ENCODE peak calls at places on chromosomes 16 and 17, in eight cellular contexts. One of them, this sample, is unnamed.

GRCh38 chr16:90018297-90019200 is 707 bp downstream of the DBNDD1 start:
- DNase-seq in prostate gland: peak
- DNase-seq in stomach: peak
- DNase-seq in GM23338: peak
- DNase-seq in breast epithelium: no peak
- DNase-seq in suprapubic skin: no peak
- DNase-seq in spleen: no peak
- DNase-seq in H1: peak
- DNase-seq in this sample: no peak

GRCh38 chr16:74862743-74863244 is 88.2 kb upstream of the FA2H start:
- DNase-seq in prostate gland: peak
- DNase-seq in stomach: no peak
- DNase-seq in GM23338: peak
- DNase-seq in breast epithelium: no peak
- DNase-seq in suprapubic skin: no peak
- DNase-seq in spleen: no peak
- DNase-seq in H1: no peak
- DNase-seq in this sample: peak

GRCh38 chr17:14515015-14515414 is 214.1 kb downstream of the HS3ST3B1 start:
- DNase-seq in prostate gland: no peak
- DNase-seq in stomach: no peak
- DNase-seq in GM23338: peak
- DNase-seq in breast epithelium: no peak
- DNase-seq in suprapubic skin: no peak
- DNase-seq in spleen: no peak
- DNase-seq in H1: no peak
- DNase-seq in this sample: no peak

GRCh38 chr17:79201536-79202227 is 127.1 kb downstream of the ENGASE start:
- DNase-seq in prostate gland: no peak
- DNase-seq in stomach: no peak
- DNase-seq in GM23338: no peak
- DNase-seq in breast epithelium: no peak
- DNase-seq in suprapubic skin: no peak
- DNase-seq in spleen: no peak
- DNase-seq in H1: no peak
- DNase-seq in this sample: no peak

GRCh38 chr17:81656118-81656743 is at the start of gene PDE6G:
- DNase-seq in prostate gland: no peak
- DNase-seq in stomach: no peak
- DNase-seq in GM23338: no peak
- DNase-seq in breast epithelium: no peak
- DNase-seq in suprapubic skin: no peak
- DNase-seq in spleen: no peak
- DNase-seq in H1: no peak
- DNase-seq in this sample: no peak

GRCh38 chr17:68346448-68346847 is 55.2 kb downstream of the ARSG start:
- DNase-seq in prostate gland: no peak
- DNase-seq in stomach: peak
- DNase-seq in GM23338: no peak
- DNase-seq in breast epithelium: no peak
- DNase-seq in suprapubic skin: no peak
- DNase-seq in spleen: peak
- DNase-seq in H1: no peak
- DNase-seq in this sample: no peak

GRCh38 chr16:10509534-10510025 is 70.8 kb downstream of the EMP2 start:
- DNase-seq in prostate gland: peak
- DNase-seq in stomach: peak
- DNase-seq in GM23338: peak
- DNase-seq in breast epithelium: peak
- DNase-seq in suprapubic skin: no peak
- DNase-seq in spleen: no peak
- DNase-seq in H1: peak
- DNase-seq in this sample: peak

GRCh38 chr17:32111141-32111771 is 31.0 kb upstream of the RHOT1 start:
- DNase-seq in prostate gland: peak
- DNase-seq in stomach: peak
- DNase-seq in GM23338: peak
- DNase-seq in breast epithelium: no peak
- DNase-seq in suprapubic skin: no peak
- DNase-seq in spleen: no peak
- DNase-seq in H1: peak
- DNase-seq in this sample: peak

GRCh38 chr17:29248845-29249244 is 2.2 kb downstream of the CRYBA1 start:
- DNase-seq in prostate gland: no peak
- DNase-seq in stomach: no peak
- DNase-seq in GM23338: no peak
- DNase-seq in breast epithelium: no peak
- DNase-seq in suprapubic skin: no peak
- DNase-seq in spleen: no peak
- DNase-seq in H1: no peak
- DNase-seq in this sample: no peak

DNA sequence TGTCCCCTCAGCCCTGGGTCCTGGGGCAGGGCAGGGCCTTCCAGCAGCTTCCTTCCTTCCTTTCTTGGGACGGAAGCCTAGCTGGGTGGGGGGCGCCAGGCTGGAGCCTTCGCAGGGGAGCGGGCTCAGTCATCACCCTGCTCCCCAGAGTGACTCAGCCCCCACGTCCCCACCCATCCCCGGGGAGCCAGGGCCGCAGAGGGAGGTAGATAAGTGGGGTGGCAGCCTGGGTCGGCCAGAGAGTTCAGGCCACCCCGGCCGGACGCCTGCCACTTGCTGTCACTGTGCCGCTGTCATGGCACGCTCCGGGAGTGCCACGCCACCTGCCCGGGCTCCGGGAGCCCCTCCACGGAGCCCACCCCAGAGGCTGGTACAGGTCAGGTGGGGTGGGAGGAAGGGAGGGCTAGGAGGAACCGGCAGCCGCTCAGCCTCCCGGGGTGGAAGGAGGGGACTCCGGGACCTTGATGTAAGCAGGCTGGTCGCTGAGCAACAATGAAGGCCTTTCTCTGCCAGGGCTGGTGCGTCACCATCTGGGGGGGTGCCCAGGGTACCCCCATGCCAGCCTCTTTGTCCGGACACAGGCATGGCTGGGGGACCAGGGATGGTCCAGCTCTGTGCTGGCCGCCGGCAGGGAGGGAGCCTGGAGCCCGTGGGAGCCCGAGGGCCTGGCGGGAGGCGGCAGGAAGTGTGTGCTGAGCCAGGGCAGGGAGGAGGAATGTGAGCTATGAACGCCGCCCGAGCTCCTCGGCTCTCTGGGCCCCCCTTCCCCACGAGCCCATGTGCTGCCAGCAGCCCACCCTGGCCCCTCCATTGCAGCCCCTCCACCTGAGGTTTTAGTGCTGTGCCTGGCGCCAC is 6.6 kb downstream of the NHERF2 start:
- DNase-seq in prostate gland: no peak
- DNase-seq in stomach: peak
- DNase-seq in GM23338: no peak
- DNase-seq in breast epithelium: peak
- DNase-seq in suprapubic skin: no peak
- DNase-seq in spleen: no peak
- DNase-seq in H1: peak
- DNase-seq in this sample: no peak
- H3K27ac ChIP-seq in prostate gland: peak
- H3K27ac ChIP-seq in stomach: peak
- H3K27ac ChIP-seq in GM23338: no peak
- H3K27ac ChIP-seq in breast epithelium: peak
- H3K27ac ChIP-seq in suprapubic skin: peak
- H3K27ac ChIP-seq in spleen: peak
- H3K27ac ChIP-seq in H1: no peak
- H3K27ac ChIP-seq in this sample: peak

GRCh38 chr17:50382931-50383330 is 9.9 kb downstream of the EME1 start:
- DNase-seq in prostate gland: no peak
- DNase-seq in stomach: no peak
- DNase-seq in GM23338: no peak
- DNase-seq in breast epithelium: no peak
- DNase-seq in suprapubic skin: no peak
- DNase-seq in spleen: peak
- DNase-seq in H1: no peak
- DNase-seq in this sample: no peak

GRCh38 chr17:50381920-50382319 is 8.9 kb downstream of the EME1 start:
- DNase-seq in prostate gland: no peak
- DNase-seq in stomach: no peak
- DNase-seq in GM23338: no peak
- DNase-seq in breast epithelium: no peak
- DNase-seq in suprapubic skin: no peak
- DNase-seq in spleen: no peak
- DNase-seq in H1: no peak
- DNase-seq in this sample: no peak

GRCh38 chr17:50379733-50380132 is 6.7 kb downstream of the EME1 start:
- DNase-seq in prostate gland: no peak
- DNase-seq in stomach: no peak
- DNase-seq in GM23338: no peak
- DNase-seq in breast epithelium: no peak
- DNase-seq in suprapubic skin: no peak
- DNase-seq in spleen: no peak
- DNase-seq in H1: no peak
- DNase-seq in this sample: no peak

GRCh38 chr17:50381260-50381815 is 8.3 kb downstream of the EME1 start:
- DNase-seq in prostate gland: no peak
- DNase-seq in stomach: no peak
- DNase-seq in GM23338: no peak
- DNase-seq in breast epithelium: no peak
- DNase-seq in suprapubic skin: no peak
- DNase-seq in spleen: peak
- DNase-seq in H1: no peak
- DNase-seq in this sample: no peak

DNA sequence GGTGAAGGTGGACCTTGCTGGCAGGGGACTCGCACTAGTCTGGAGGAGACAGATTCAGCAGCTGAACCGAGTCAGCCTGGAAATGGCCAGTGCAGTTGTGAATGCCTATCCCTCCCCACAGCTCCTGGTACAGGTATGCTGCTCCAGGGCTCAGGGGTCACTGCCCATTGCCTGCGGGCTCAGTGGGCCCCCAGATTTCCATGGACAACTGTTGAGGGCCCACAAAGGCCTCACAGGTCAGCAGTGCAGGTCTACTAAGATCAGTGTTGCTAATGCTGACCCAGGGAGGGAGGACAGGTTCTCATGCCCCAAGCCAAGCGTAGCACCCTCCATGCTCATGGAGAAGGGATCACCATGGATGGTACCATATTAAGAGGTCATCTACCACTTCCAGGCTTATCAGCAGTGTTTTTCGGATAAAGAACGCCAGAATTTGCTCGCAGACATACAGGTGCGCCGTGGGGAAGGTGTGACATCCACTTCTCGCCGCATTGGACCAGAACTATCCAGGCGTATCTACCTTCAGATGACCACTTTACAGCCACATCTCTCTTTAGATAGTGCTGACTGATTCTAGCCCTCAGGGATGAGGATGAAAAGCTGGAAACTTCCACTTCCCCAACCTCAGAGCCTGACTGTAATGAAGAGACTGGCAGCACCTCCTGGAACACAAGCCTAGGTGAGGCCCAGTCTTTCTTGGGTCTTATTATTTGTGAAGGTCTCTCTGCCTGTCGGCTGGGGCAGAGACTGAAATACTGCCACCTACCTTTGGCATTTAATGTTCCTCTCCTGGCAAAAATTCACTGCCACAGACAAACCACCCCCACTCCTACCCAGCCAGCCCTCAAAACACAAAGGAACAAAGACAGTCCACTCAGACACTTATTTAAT is 7.6 kb downstream of the EME1 start:
- DNase-seq in prostate gland: no peak
- DNase-seq in stomach: no peak
- DNase-seq in GM23338: peak
- DNase-seq in breast epithelium: no peak
- DNase-seq in suprapubic skin: no peak
- DNase-seq in spleen: peak
- DNase-seq in H1: no peak
- DNase-seq in this sample: no peak
- TF ChIP-seq POLR2AphosphoS5 in prostate gland: no peak
- TF ChIP-seq POLR2AphosphoS5 in stomach: no peak
- TF ChIP-seq POLR2AphosphoS5 in GM23338: no peak
- TF ChIP-seq POLR2AphosphoS5 in breast epithelium: no peak
- TF ChIP-seq POLR2AphosphoS5 in suprapubic skin: no peak
- TF ChIP-seq POLR2AphosphoS5 in spleen: no peak
- TF ChIP-seq POLR2AphosphoS5 in H1: no peak
- TF ChIP-seq POLR2AphosphoS5 in this sample: peak

GRCh38 chr17:57862990-57863667 is 13.3 kb upstream of the MRPS23 start:
- DNase-seq in prostate gland: no peak
- DNase-seq in stomach: no peak
- DNase-seq in GM23338: no peak
- DNase-seq in breast epithelium: no peak
- DNase-seq in suprapubic skin: no peak
- DNase-seq in spleen: no peak
- DNase-seq in H1: no peak
- DNase-seq in this sample: no peak

GRCh38 chr17:57861737-57862409 is 12.0 kb upstream of the MRPS23 start:
- DNase-seq in prostate gland: peak
- DNase-seq in stomach: peak
- DNase-seq in GM23338: peak
- DNase-seq in breast epithelium: no peak
- DNase-seq in suprapubic skin: peak
- DNase-seq in spleen: peak
- DNase-seq in H1: peak
- DNase-seq in this sample: no peak

GRCh38 chr17:57864273-57864672 is 14.4 kb upstream of the MRPS23 start:
- DNase-seq in prostate gland: no peak
- DNase-seq in stomach: no peak
- DNase-seq in GM23338: no peak
- DNase-seq in breast epithelium: no peak
- DNase-seq in suprapubic skin: no peak
- DNase-seq in spleen: no peak
- DNase-seq in H1: no peak
- DNase-seq in this sample: no peak

GRCh38 chr17:57861000-57861736 is 11.3 kb upstream of the MRPS23 start:
- DNase-seq in prostate gland: peak
- DNase-seq in stomach: peak
- DNase-seq in GM23338: peak
- DNase-seq in breast epithelium: no peak
- DNase-seq in suprapubic skin: no peak
- DNase-seq in spleen: peak
- DNase-seq in H1: peak
- DNase-seq in this sample: no peak

GRCh38 chr17:57862410-57862989 is 12.7 kb upstream of the MRPS23 start:
- DNase-seq in prostate gland: no peak
- DNase-seq in stomach: no peak
- DNase-seq in GM23338: peak
- DNase-seq in breast epithelium: no peak
- DNase-seq in suprapubic skin: no peak
- DNase-seq in spleen: no peak
- DNase-seq in H1: no peak
- DNase-seq in this sample: no peak
- H3K4me3 ChIP-seq in prostate gland: no peak
- H3K4me3 ChIP-seq in stomach: peak
- H3K4me3 ChIP-seq in GM23338: peak
- H3K4me3 ChIP-seq in breast epithelium: peak
- H3K4me3 ChIP-seq in suprapubic skin: peak
- H3K4me3 ChIP-seq in spleen: no peak
- H3K4me3 ChIP-seq in H1: no peak
- H3K4me3 ChIP-seq in this sample: no peak

DNA sequence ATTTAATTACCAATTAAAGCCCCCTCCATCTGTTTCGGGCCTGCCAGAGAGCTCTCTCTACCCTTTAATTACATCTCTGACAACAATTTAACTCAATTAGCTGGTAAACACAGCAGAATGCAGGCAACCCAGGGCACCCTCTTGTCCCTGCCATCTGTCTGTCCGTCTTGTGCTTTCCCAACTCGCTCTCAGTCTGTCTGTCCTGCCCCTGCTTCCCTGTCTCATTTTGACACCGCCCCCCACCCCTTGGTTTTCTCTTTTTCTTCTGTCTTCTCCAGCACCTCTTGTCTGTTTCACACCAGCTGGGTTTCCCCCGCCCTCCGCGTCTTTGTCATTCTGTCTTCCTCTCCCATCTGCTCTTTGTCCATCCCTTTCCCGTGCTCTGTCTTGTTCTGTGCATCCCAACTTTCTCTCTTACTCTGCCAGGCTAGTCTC is 32.8 kb downstream of the CDK5RAP3 start:
- DNase-seq in prostate gland: no peak
- DNase-seq in stomach: no peak
- DNase-seq in GM23338: peak
- DNase-seq in breast epithelium: no peak
- DNase-seq in suprapubic skin: no peak
- DNase-seq in spleen: no peak
- DNase-seq in H1: no peak
- DNase-seq in this sample: no peak
- H3K27ac ChIP-seq in prostate gland: no peak
- H3K27ac ChIP-seq in stomach: no peak
- H3K27ac ChIP-seq in GM23338: peak
- H3K27ac ChIP-seq in breast epithelium: peak
- H3K27ac ChIP-seq in suprapubic skin: no peak
- H3K27ac ChIP-seq in spleen: no peak
- H3K27ac ChIP-seq in H1: peak
- H3K27ac ChIP-seq in this sample: peak